ENCODE peak calls at places on chromosomes 7 and 10, in seven cellular contexts. One of them, this sample, is unnamed.
A peak's percentile ranks its signal among the peaks of the same experiment; 100 is the strongest.

GRCh38 chr7:92988051-92988450 is 129.7 kb downstream of the SAMD9 start:
- DNase-seq in stimulated activated CD4-positive, alpha-beta T cell treated with anti-CD3 and anti-CD28 coated beads, Interleukin-1b, Interleukin-23, amount 100 ng/mL, for 24 hours: no peak
- DNase-seq in Caki2: peak; percentile 47
- DNase-seq in dermis microvascular lymphatic vessel endothelial cell: peak; percentile 17
- DNase-seq in activated naive CD4-positive, alpha-beta T cell treated with anti-CD3 and anti-CD28 coated beads for 36 hours: no peak
- DNase-seq in Calu3: peak; percentile 6
- DNase-seq in D341Med: no peak
- DNase-seq in this sample: peak; percentile 34

GRCh38 chr10:49499305-49499851 is 39.5 kb downstream of the ERCC6 start:
- DNase-seq in stimulated activated CD4-positive, alpha-beta T cell treated with anti-CD3 and anti-CD28 coated beads, Interleukin-1b, Interleukin-23, amount 100 ng/mL, for 24 hours: no peak
- DNase-seq in Caki2: no peak
- DNase-seq in dermis microvascular lymphatic vessel endothelial cell: no peak
- DNase-seq in activated naive CD4-positive, alpha-beta T cell treated with anti-CD3 and anti-CD28 coated beads for 36 hours: no peak
- DNase-seq in Calu3: no peak
- DNase-seq in D341Med: no peak
- DNase-seq in this sample: no peak

GRCh38 chr10:88923525-88923924 is 29.0 kb downstream of the ACTA2 start:
- DNase-seq in stimulated activated CD4-positive, alpha-beta T cell treated with anti-CD3 and anti-CD28 coated beads, Interleukin-1b, Interleukin-23, amount 100 ng/mL, for 24 hours: no peak
- DNase-seq in Caki2: no peak
- DNase-seq in dermis microvascular lymphatic vessel endothelial cell: no peak
- DNase-seq in activated naive CD4-positive, alpha-beta T cell treated with anti-CD3 and anti-CD28 coated beads for 36 hours: no peak
- DNase-seq in Calu3: no peak
- DNase-seq in D341Med: no peak
- DNase-seq in this sample: no peak

GRCh38 chr10:131892817-131893675 is 7.8 kb upstream of the PPP2R2D start:
- DNase-seq in stimulated activated CD4-positive, alpha-beta T cell treated with anti-CD3 and anti-CD28 coated beads, Interleukin-1b, Interleukin-23, amount 100 ng/mL, for 24 hours: no peak
- DNase-seq in Caki2: no peak
- DNase-seq in dermis microvascular lymphatic vessel endothelial cell: no peak
- DNase-seq in activated naive CD4-positive, alpha-beta T cell treated with anti-CD3 and anti-CD28 coated beads for 36 hours: no peak
- DNase-seq in Calu3: no peak
- DNase-seq in D341Med: no peak
- DNase-seq in this sample: no peak

GRCh38 chr7:139180700-139181311 is 50.2 kb upstream of the UBN2 start:
- DNase-seq in stimulated activated CD4-positive, alpha-beta T cell treated with anti-CD3 and anti-CD28 coated beads, Interleukin-1b, Interleukin-23, amount 100 ng/mL, for 24 hours: no peak
- DNase-seq in Caki2: no peak
- DNase-seq in dermis microvascular lymphatic vessel endothelial cell: no peak
- DNase-seq in activated naive CD4-positive, alpha-beta T cell treated with anti-CD3 and anti-CD28 coated beads for 36 hours: no peak
- DNase-seq in Calu3: no peak
- DNase-seq in D341Med: no peak
- DNase-seq in this sample: no peak

GRCh38 chr10:10394933-10395658 is 622.6 kb upstream of the CELF2 start:
- DNase-seq in stimulated activated CD4-positive, alpha-beta T cell treated with anti-CD3 and anti-CD28 coated beads, Interleukin-1b, Interleukin-23, amount 100 ng/mL, for 24 hours: no peak
- DNase-seq in Caki2: no peak
- DNase-seq in dermis microvascular lymphatic vessel endothelial cell: no peak
- DNase-seq in activated naive CD4-positive, alpha-beta T cell treated with anti-CD3 and anti-CD28 coated beads for 36 hours: no peak
- DNase-seq in Calu3: no peak
- DNase-seq in D341Med: no peak
- DNase-seq in this sample: no peak

GRCh38 chr7:433558-433957 is 86.1 kb downstream of the PDGFA start:
- DNase-seq in stimulated activated CD4-positive, alpha-beta T cell treated with anti-CD3 and anti-CD28 coated beads, Interleukin-1b, Interleukin-23, amount 100 ng/mL, for 24 hours: no peak
- DNase-seq in Caki2: no peak
- DNase-seq in dermis microvascular lymphatic vessel endothelial cell: no peak
- DNase-seq in activated naive CD4-positive, alpha-beta T cell treated with anti-CD3 and anti-CD28 coated beads for 36 hours: no peak
- DNase-seq in Calu3: no peak
- DNase-seq in D341Med: no peak
- DNase-seq in this sample: no peak

GRCh38 chr7:143239822-143240221 is 18.0 kb downstream of the TAS2R40 start:
- DNase-seq in stimulated activated CD4-positive, alpha-beta T cell treated with anti-CD3 and anti-CD28 coated beads, Interleukin-1b, Interleukin-23, amount 100 ng/mL, for 24 hours: no peak
- DNase-seq in Caki2: no peak
- DNase-seq in dermis microvascular lymphatic vessel endothelial cell: no peak
- DNase-seq in activated naive CD4-positive, alpha-beta T cell treated with anti-CD3 and anti-CD28 coated beads for 36 hours: no peak
- DNase-seq in Calu3: no peak
- DNase-seq in D341Med: no peak
- DNase-seq in this sample: no peak

GRCh38 chr7:139739863-139740597 is 37.8 kb downstream of the HIPK2 start:
- DNase-seq in stimulated activated CD4-positive, alpha-beta T cell treated with anti-CD3 and anti-CD28 coated beads, Interleukin-1b, Interleukin-23, amount 100 ng/mL, for 24 hours: no peak
- DNase-seq in Caki2: no peak
- DNase-seq in dermis microvascular lymphatic vessel endothelial cell: no peak
- DNase-seq in activated naive CD4-positive, alpha-beta T cell treated with anti-CD3 and anti-CD28 coated beads for 36 hours: no peak
- DNase-seq in Calu3: no peak
- DNase-seq in D341Med: no peak
- DNase-seq in this sample: no peak

GRCh38 chr10:97529685-97530465 is 31.2 kb downstream of the UBTD1 start:
- DNase-seq in stimulated activated CD4-positive, alpha-beta T cell treated with anti-CD3 and anti-CD28 coated beads, Interleukin-1b, Interleukin-23, amount 100 ng/mL, for 24 hours: no peak
- DNase-seq in Caki2: no peak
- DNase-seq in dermis microvascular lymphatic vessel endothelial cell: no peak
- DNase-seq in activated naive CD4-positive, alpha-beta T cell treated with anti-CD3 and anti-CD28 coated beads for 36 hours: no peak
- DNase-seq in Calu3: no peak
- DNase-seq in D341Med: no peak
- DNase-seq in this sample: no peak

GRCh38 chr10:86313621-86314041 is 53.0 kb downstream of the GRID1 start:
- DNase-seq in stimulated activated CD4-positive, alpha-beta T cell treated with anti-CD3 and anti-CD28 coated beads, Interleukin-1b, Interleukin-23, amount 100 ng/mL, for 24 hours: no peak
- DNase-seq in Caki2: no peak
- DNase-seq in dermis microvascular lymphatic vessel endothelial cell: no peak
- DNase-seq in activated naive CD4-positive, alpha-beta T cell treated with anti-CD3 and anti-CD28 coated beads for 36 hours: no peak
- DNase-seq in Calu3: no peak
- DNase-seq in D341Med: no peak
- DNase-seq in this sample: no peak

GRCh38 chr7:132117181-132117580 is 459.1 kb downstream of the PLXNA4 start:
- DNase-seq in stimulated activated CD4-positive, alpha-beta T cell treated with anti-CD3 and anti-CD28 coated beads, Interleukin-1b, Interleukin-23, amount 100 ng/mL, for 24 hours: no peak
- DNase-seq in Caki2: peak; percentile 68
- DNase-seq in dermis microvascular lymphatic vessel endothelial cell: no peak
- DNase-seq in activated naive CD4-positive, alpha-beta T cell treated with anti-CD3 and anti-CD28 coated beads for 36 hours: no peak
- DNase-seq in Calu3: no peak
- DNase-seq in D341Med: no peak
- DNase-seq in this sample: peak; percentile 30

GRCh38 chr10:66176772-66177171 is 749.1 kb upstream of the LRRTM3 start:
- DNase-seq in stimulated activated CD4-positive, alpha-beta T cell treated with anti-CD3 and anti-CD28 coated beads, Interleukin-1b, Interleukin-23, amount 100 ng/mL, for 24 hours: no peak
- DNase-seq in Caki2: no peak
- DNase-seq in dermis microvascular lymphatic vessel endothelial cell: no peak
- DNase-seq in activated naive CD4-positive, alpha-beta T cell treated with anti-CD3 and anti-CD28 coated beads for 36 hours: no peak
- DNase-seq in Calu3: no peak
- DNase-seq in D341Med: no peak
- DNase-seq in this sample: no peak

GRCh38 chr7:46775020-46775419 is 806.9 kb downstream of the TNS3 start:
- DNase-seq in stimulated activated CD4-positive, alpha-beta T cell treated with anti-CD3 and anti-CD28 coated beads, Interleukin-1b, Interleukin-23, amount 100 ng/mL, for 24 hours: no peak
- DNase-seq in Caki2: no peak
- DNase-seq in dermis microvascular lymphatic vessel endothelial cell: no peak
- DNase-seq in activated naive CD4-positive, alpha-beta T cell treated with anti-CD3 and anti-CD28 coated beads for 36 hours: no peak
- DNase-seq in Calu3: no peak
- DNase-seq in D341Med: no peak
- DNase-seq in this sample: no peak

GRCh38 chr7:125136755-125137547 is 207.3 kb upstream of the POT1 start:
- DNase-seq in stimulated activated CD4-positive, alpha-beta T cell treated with anti-CD3 and anti-CD28 coated beads, Interleukin-1b, Interleukin-23, amount 100 ng/mL, for 24 hours: no peak
- DNase-seq in Caki2: no peak
- DNase-seq in dermis microvascular lymphatic vessel endothelial cell: no peak
- DNase-seq in activated naive CD4-positive, alpha-beta T cell treated with anti-CD3 and anti-CD28 coated beads for 36 hours: no peak
- DNase-seq in Calu3: peak; percentile 5
- DNase-seq in D341Med: no peak
- DNase-seq in this sample: no peak

GRCh38 chr7:156669035-156669828 is 28.7 kb downstream of the RNF32 start:
- DNase-seq in stimulated activated CD4-positive, alpha-beta T cell treated with anti-CD3 and anti-CD28 coated beads, Interleukin-1b, Interleukin-23, amount 100 ng/mL, for 24 hours: no peak
- DNase-seq in Caki2: no peak
- DNase-seq in dermis microvascular lymphatic vessel endothelial cell: no peak
- DNase-seq in activated naive CD4-positive, alpha-beta T cell treated with anti-CD3 and anti-CD28 coated beads for 36 hours: no peak
- DNase-seq in Calu3: no peak
- DNase-seq in D341Med: no peak
- DNase-seq in this sample: no peak

GRCh38 chr7:568681-569035 is 49.0 kb upstream of the PDGFA start:
- DNase-seq in stimulated activated CD4-positive, alpha-beta T cell treated with anti-CD3 and anti-CD28 coated beads, Interleukin-1b, Interleukin-23, amount 100 ng/mL, for 24 hours: no peak
- DNase-seq in Caki2: no peak
- DNase-seq in dermis microvascular lymphatic vessel endothelial cell: no peak
- DNase-seq in activated naive CD4-positive, alpha-beta T cell treated with anti-CD3 and anti-CD28 coated beads for 36 hours: no peak
- DNase-seq in Calu3: no peak
- DNase-seq in D341Med: no peak
- DNase-seq in this sample: no peak

GRCh38 chr7:132618956-132619305 is 42.7 kb upstream of the PLXNA4 start:
- DNase-seq in stimulated activated CD4-positive, alpha-beta T cell treated with anti-CD3 and anti-CD28 coated beads, Interleukin-1b, Interleukin-23, amount 100 ng/mL, for 24 hours: no peak
- DNase-seq in Caki2: no peak
- DNase-seq in dermis microvascular lymphatic vessel endothelial cell: no peak
- DNase-seq in activated naive CD4-positive, alpha-beta T cell treated with anti-CD3 and anti-CD28 coated beads for 36 hours: no peak
- DNase-seq in Calu3: no peak
- DNase-seq in D341Med: no peak
- DNase-seq in this sample: no peak

GRCh38 chr7:220151-220841 is 27.9 kb downstream of the FAM20C start:
- DNase-seq in stimulated activated CD4-positive, alpha-beta T cell treated with anti-CD3 and anti-CD28 coated beads, Interleukin-1b, Interleukin-23, amount 100 ng/mL, for 24 hours: no peak
- DNase-seq in Caki2: peak; percentile 81
- DNase-seq in dermis microvascular lymphatic vessel endothelial cell: no peak
- DNase-seq in activated naive CD4-positive, alpha-beta T cell treated with anti-CD3 and anti-CD28 coated beads for 36 hours: no peak
- DNase-seq in Calu3: peak; percentile 61
- DNase-seq in D341Med: no peak
- DNase-seq in this sample: peak; percentile 75

GRCh38 chr10:5692476-5693358 is 8.1 kb downstream of the TASOR2 start:
- DNase-seq in stimulated activated CD4-positive, alpha-beta T cell treated with anti-CD3 and anti-CD28 coated beads, Interleukin-1b, Interleukin-23, amount 100 ng/mL, for 24 hours: peak; percentile 36
- DNase-seq in Caki2: no peak
- DNase-seq in dermis microvascular lymphatic vessel endothelial cell: no peak
- DNase-seq in activated naive CD4-positive, alpha-beta T cell treated with anti-CD3 and anti-CD28 coated beads for 36 hours: peak; percentile 77
- DNase-seq in Calu3: peak; percentile 49
- DNase-seq in D341Med: no peak
- DNase-seq in this sample: peak; percentile 75

GRCh38 chr7:95700917-95701316 is 71.4 kb upstream of the DYNC1I1 start:
- DNase-seq in stimulated activated CD4-positive, alpha-beta T cell treated with anti-CD3 and anti-CD28 coated beads, Interleukin-1b, Interleukin-23, amount 100 ng/mL, for 24 hours: no peak
- DNase-seq in Caki2: no peak
- DNase-seq in dermis microvascular lymphatic vessel endothelial cell: no peak
- DNase-seq in activated naive CD4-positive, alpha-beta T cell treated with anti-CD3 and anti-CD28 coated beads for 36 hours: no peak
- DNase-seq in Calu3: no peak
- DNase-seq in D341Med: no peak
- DNase-seq in this sample: no peak

GRCh38 chr10:122149138-122149606 is 121.9 kb upstream of the BTBD16 start:
- DNase-seq in stimulated activated CD4-positive, alpha-beta T cell treated with anti-CD3 and anti-CD28 coated beads, Interleukin-1b, Interleukin-23, amount 100 ng/mL, for 24 hours: no peak
- DNase-seq in Caki2: no peak
- DNase-seq in dermis microvascular lymphatic vessel endothelial cell: no peak
- DNase-seq in activated naive CD4-positive, alpha-beta T cell treated with anti-CD3 and anti-CD28 coated beads for 36 hours: no peak
- DNase-seq in Calu3: no peak
- DNase-seq in D341Med: no peak
- DNase-seq in this sample: no peak

GRCh38 chr7:32164341-32164996 is 94.3 kb upstream of the PDE1C start:
- DNase-seq in stimulated activated CD4-positive, alpha-beta T cell treated with anti-CD3 and anti-CD28 coated beads, Interleukin-1b, Interleukin-23, amount 100 ng/mL, for 24 hours: no peak
- DNase-seq in Caki2: peak; percentile 45
- DNase-seq in dermis microvascular lymphatic vessel endothelial cell: peak; percentile 64
- DNase-seq in activated naive CD4-positive, alpha-beta T cell treated with anti-CD3 and anti-CD28 coated beads for 36 hours: no peak
- DNase-seq in Calu3: peak; percentile 79
- DNase-seq in D341Med: peak; percentile 41
- DNase-seq in this sample: peak; percentile 12

GRCh38 chr7:69992938-69993337 is 394.7 kb downstream of the AUTS2 start:
- DNase-seq in stimulated activated CD4-positive, alpha-beta T cell treated with anti-CD3 and anti-CD28 coated beads, Interleukin-1b, Interleukin-23, amount 100 ng/mL, for 24 hours: no peak
- DNase-seq in Caki2: no peak
- DNase-seq in dermis microvascular lymphatic vessel endothelial cell: no peak
- DNase-seq in activated naive CD4-positive, alpha-beta T cell treated with anti-CD3 and anti-CD28 coated beads for 36 hours: peak; percentile 4
- DNase-seq in Calu3: no peak
- DNase-seq in D341Med: no peak
- DNase-seq in this sample: no peak

GRCh38 chr10:78406648-78407008 is 373.0 kb downstream of the RPS24 start:
- DNase-seq in stimulated activated CD4-positive, alpha-beta T cell treated with anti-CD3 and anti-CD28 coated beads, Interleukin-1b, Interleukin-23, amount 100 ng/mL, for 24 hours: no peak
- DNase-seq in Caki2: no peak
- DNase-seq in dermis microvascular lymphatic vessel endothelial cell: no peak
- DNase-seq in activated naive CD4-positive, alpha-beta T cell treated with anti-CD3 and anti-CD28 coated beads for 36 hours: no peak
- DNase-seq in Calu3: no peak
- DNase-seq in D341Med: no peak
- DNase-seq in this sample: no peak

GRCh38 chr10:97593423-97593822 is 3.9 kb downstream of the C10orf62 start:
- DNase-seq in stimulated activated CD4-positive, alpha-beta T cell treated with anti-CD3 and anti-CD28 coated beads, Interleukin-1b, Interleukin-23, amount 100 ng/mL, for 24 hours: no peak
- DNase-seq in Caki2: no peak
- DNase-seq in dermis microvascular lymphatic vessel endothelial cell: no peak
- DNase-seq in activated naive CD4-positive, alpha-beta T cell treated with anti-CD3 and anti-CD28 coated beads for 36 hours: no peak
- DNase-seq in Calu3: no peak
- DNase-seq in D341Med: no peak
- DNase-seq in this sample: no peak

GRCh38 chr7:27180431-27181175 is 4.4 kb downstream of the HOXA11 start:
- DNase-seq in stimulated activated CD4-positive, alpha-beta T cell treated with anti-CD3 and anti-CD28 coated beads, Interleukin-1b, Interleukin-23, amount 100 ng/mL, for 24 hours: no peak
- DNase-seq in Caki2: no peak
- DNase-seq in dermis microvascular lymphatic vessel endothelial cell: no peak
- DNase-seq in activated naive CD4-positive, alpha-beta T cell treated with anti-CD3 and anti-CD28 coated beads for 36 hours: no peak
- DNase-seq in Calu3: no peak
- DNase-seq in D341Med: no peak
- DNase-seq in this sample: no peak

GRCh38 chr7:105261689-105262088 is 127.0 kb downstream of the SRPK2 start:
- DNase-seq in stimulated activated CD4-positive, alpha-beta T cell treated with anti-CD3 and anti-CD28 coated beads, Interleukin-1b, Interleukin-23, amount 100 ng/mL, for 24 hours: no peak
- DNase-seq in Caki2: peak; percentile 34
- DNase-seq in dermis microvascular lymphatic vessel endothelial cell: no peak
- DNase-seq in activated naive CD4-positive, alpha-beta T cell treated with anti-CD3 and anti-CD28 coated beads for 36 hours: no peak
- DNase-seq in Calu3: no peak
- DNase-seq in D341Med: no peak
- DNase-seq in this sample: no peak

GRCh38 chr10:60977161-60978128 is 33.5 kb upstream of the RHOBTB1 start:
- DNase-seq in stimulated activated CD4-positive, alpha-beta T cell treated with anti-CD3 and anti-CD28 coated beads, Interleukin-1b, Interleukin-23, amount 100 ng/mL, for 24 hours: no peak
- DNase-seq in Caki2: peak; percentile 76
- DNase-seq in dermis microvascular lymphatic vessel endothelial cell: no peak
- DNase-seq in activated naive CD4-positive, alpha-beta T cell treated with anti-CD3 and anti-CD28 coated beads for 36 hours: no peak
- DNase-seq in Calu3: no peak
- DNase-seq in D341Med: no peak
- DNase-seq in this sample: no peak

GRCh38 chr10:75542084-75542483 is 110.7 kb downstream of the LRMDA start:
- DNase-seq in stimulated activated CD4-positive, alpha-beta T cell treated with anti-CD3 and anti-CD28 coated beads, Interleukin-1b, Interleukin-23, amount 100 ng/mL, for 24 hours: no peak
- DNase-seq in Caki2: no peak
- DNase-seq in dermis microvascular lymphatic vessel endothelial cell: no peak
- DNase-seq in activated naive CD4-positive, alpha-beta T cell treated with anti-CD3 and anti-CD28 coated beads for 36 hours: no peak
- DNase-seq in Calu3: no peak
- DNase-seq in D341Med: no peak
- DNase-seq in this sample: no peak

GRCh38 chr7:80859272-80859970 is 59.4 kb downstream of the SEMA3C start:
- DNase-seq in stimulated activated CD4-positive, alpha-beta T cell treated with anti-CD3 and anti-CD28 coated beads, Interleukin-1b, Interleukin-23, amount 100 ng/mL, for 24 hours: no peak
- DNase-seq in Caki2: no peak
- DNase-seq in dermis microvascular lymphatic vessel endothelial cell: no peak
- DNase-seq in activated naive CD4-positive, alpha-beta T cell treated with anti-CD3 and anti-CD28 coated beads for 36 hours: no peak
- DNase-seq in Calu3: no peak
- DNase-seq in D341Med: no peak
- DNase-seq in this sample: no peak

GRCh38 chr7:31175672-31176071 is 123.6 kb downstream of the ADCYAP1R1 start:
- DNase-seq in stimulated activated CD4-positive, alpha-beta T cell treated with anti-CD3 and anti-CD28 coated beads, Interleukin-1b, Interleukin-23, amount 100 ng/mL, for 24 hours: no peak
- DNase-seq in Caki2: no peak
- DNase-seq in dermis microvascular lymphatic vessel endothelial cell: no peak
- DNase-seq in activated naive CD4-positive, alpha-beta T cell treated with anti-CD3 and anti-CD28 coated beads for 36 hours: no peak
- DNase-seq in Calu3: no peak
- DNase-seq in D341Med: no peak
- DNase-seq in this sample: no peak

GRCh38 chr7:100878013-100878412 is 3.1 kb downstream of the SRRT start:
- DNase-seq in stimulated activated CD4-positive, alpha-beta T cell treated with anti-CD3 and anti-CD28 coated beads, Interleukin-1b, Interleukin-23, amount 100 ng/mL, for 24 hours: no peak
- DNase-seq in Caki2: no peak
- DNase-seq in dermis microvascular lymphatic vessel endothelial cell: no peak
- DNase-seq in activated naive CD4-positive, alpha-beta T cell treated with anti-CD3 and anti-CD28 coated beads for 36 hours: no peak
- DNase-seq in Calu3: no peak
- DNase-seq in D341Med: no peak
- DNase-seq in this sample: no peak

This sample was measured in SK-N-SH.